ENCODE peak calls at places on chromosomes 2 and 18, in five cellular contexts. One of them, this sample, is unnamed.

GRCh38 chr2:239445771-239446524 is 45.1 kb upstream of the HDAC4 start:
- DNase-seq in breast epithelium: no peak
- DNase-seq in endothelial cell of umbilical vein: no peak
- DNase-seq in esophagus squamous epithelium: no peak
- DNase-seq in spleen: no peak
- DNase-seq in this sample: no peak

GRCh38 chr18:8936646-8937045 is 165.9 kb upstream of the NDUFV2 start:
- DNase-seq in esophagus squamous epithelium: no peak
- DNase-seq in breast epithelium: no peak
- DNase-seq in spleen: no peak
- DNase-seq in endothelial cell of umbilical vein: no peak
- DNase-seq in this sample: no peak

GRCh38 chr18:183769-184168 is 25.4 kb downstream of the USP14 start:
- DNase-seq in endothelial cell of umbilical vein: peak
- DNase-seq in breast epithelium: no peak
- DNase-seq in esophagus squamous epithelium: no peak
- DNase-seq in spleen: no peak
- DNase-seq in this sample: no peak

GRCh38 chr2:57126410-57126809 is 920.2 kb upstream of the VRK2 start:
- DNase-seq in esophagus squamous epithelium: no peak
- DNase-seq in endothelial cell of umbilical vein: no peak
- DNase-seq in spleen: no peak
- DNase-seq in breast epithelium: no peak
- DNase-seq in this sample: no peak

GRCh38 chr18:13580351-13580750 is 146.0 kb downstream of the FAM210A start:
- DNase-seq in esophagus squamous epithelium: no peak
- DNase-seq in breast epithelium: no peak
- DNase-seq in endothelial cell of umbilical vein: no peak
- DNase-seq in spleen: no peak
- DNase-seq in this sample: no peak

GRCh38 chr2:120702751-120703150 is 32.9 kb upstream of the GLI2 start:
- DNase-seq in esophagus squamous epithelium: no peak
- DNase-seq in breast epithelium: no peak
- DNase-seq in endothelial cell of umbilical vein: no peak
- DNase-seq in spleen: peak
- DNase-seq in this sample: no peak

GRCh38 chr18:78522507-78522906 is 457.1 kb upstream of the SALL3 start:
- DNase-seq in endothelial cell of umbilical vein: no peak
- DNase-seq in esophagus squamous epithelium: no peak
- DNase-seq in breast epithelium: no peak
- DNase-seq in spleen: no peak
- DNase-seq in this sample: no peak

GRCh38 chr2:162750033-162750432 is 88.5 kb downstream of the KCNH7 start:
- DNase-seq in esophagus squamous epithelium: no peak
- DNase-seq in spleen: no peak
- DNase-seq in endothelial cell of umbilical vein: no peak
- DNase-seq in breast epithelium: no peak
- DNase-seq in this sample: no peak

DNA sequence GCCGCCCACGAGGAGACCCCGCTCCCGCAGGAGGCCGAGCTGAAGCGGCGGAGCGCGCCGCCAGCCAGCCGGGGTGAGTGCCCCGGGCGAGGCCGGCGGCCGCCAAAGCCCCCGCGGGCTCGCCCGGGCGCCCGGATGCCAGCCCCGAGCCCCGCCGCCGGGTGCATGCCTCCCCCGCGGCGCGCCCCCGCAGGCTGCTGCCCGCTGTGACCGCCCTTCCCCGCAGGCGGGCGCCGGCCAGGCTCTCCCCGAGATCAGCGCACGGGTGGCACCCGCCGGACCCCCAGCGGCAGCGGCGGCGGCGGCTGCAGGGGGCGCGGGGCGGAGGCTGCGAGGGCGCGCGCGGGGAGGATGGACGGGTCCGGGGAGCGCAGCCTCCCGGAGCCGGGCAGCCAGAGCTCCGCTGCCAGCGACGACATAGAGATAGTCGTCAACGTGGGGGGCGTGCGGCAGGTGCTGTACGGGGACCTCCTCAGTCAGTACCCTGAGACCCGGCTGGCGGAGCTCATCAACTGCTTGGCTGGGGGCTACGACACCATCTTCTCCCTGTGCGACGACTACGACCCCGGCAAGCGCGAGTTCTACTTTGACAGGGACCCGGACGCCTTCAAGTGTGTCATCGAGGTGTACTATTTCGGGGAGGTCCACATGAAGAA is 470 bp downstream of the KCNF1 start:
- DNase-seq in spleen: peak
- DNase-seq in endothelial cell of umbilical vein: no peak
- DNase-seq in breast epithelium: no peak
- DNase-seq in esophagus squamous epithelium: no peak
- DNase-seq in this sample: peak
- H3K4me3 ChIP-seq in spleen: peak
- H3K4me3 ChIP-seq in endothelial cell of umbilical vein: peak
- H3K4me3 ChIP-seq in breast epithelium: peak
- H3K4me3 ChIP-seq in esophagus squamous epithelium: no peak
- H3K4me3 ChIP-seq in this sample: no peak

GRCh38 chr2:229920011-229920781 is 1.6 kb downstream of the TRIP12 start:
- DNase-seq in spleen: peak
- DNase-seq in esophagus squamous epithelium: no peak
- DNase-seq in endothelial cell of umbilical vein: peak
- DNase-seq in breast epithelium: no peak
- DNase-seq in this sample: no peak
- TF ChIP-seq POLR2A in spleen: no peak
- TF ChIP-seq POLR2A in esophagus squamous epithelium: no peak
- TF ChIP-seq POLR2A in endothelial cell of umbilical vein: no peak
- TF ChIP-seq POLR2A in breast epithelium: no peak
- TF ChIP-seq POLR2A in this sample: no peak

DNA sequence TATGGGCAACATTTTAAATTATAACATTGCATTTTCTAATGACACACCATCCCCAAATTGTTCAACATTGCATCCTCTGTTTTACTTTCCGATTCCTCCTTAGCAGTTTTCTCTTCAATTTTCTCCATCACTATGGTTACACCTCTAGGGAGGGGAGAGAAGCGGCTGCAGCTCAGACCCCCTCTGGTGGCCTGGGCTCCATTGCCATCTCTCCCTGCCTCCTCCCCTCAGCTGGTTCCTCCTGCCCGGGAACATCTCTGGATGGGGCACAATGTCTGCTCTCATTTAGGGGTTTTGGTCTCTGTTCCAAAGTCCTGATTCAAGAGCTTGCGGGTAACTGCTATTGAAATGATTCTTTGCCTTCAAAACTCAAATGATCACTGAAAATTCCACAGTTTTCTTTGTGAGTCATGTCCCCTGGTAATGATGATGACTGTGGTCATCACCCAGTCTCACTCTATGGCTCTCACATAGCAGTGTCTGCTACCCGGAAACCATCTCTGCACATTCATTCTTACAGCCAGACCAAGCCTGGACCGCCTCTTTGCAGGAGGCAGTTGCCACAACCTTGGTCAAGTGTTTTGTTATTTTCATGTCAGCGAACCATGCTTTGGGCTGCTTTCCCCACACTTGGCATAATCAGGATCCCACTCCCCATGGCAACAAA is 263.9 kb downstream of the ALPK2 start:
- DNase-seq in endothelial cell of umbilical vein: no peak
- DNase-seq in esophagus squamous epithelium: no peak
- DNase-seq in breast epithelium: no peak
- DNase-seq in spleen: no peak
- DNase-seq in this sample: no peak
- TF ChIP-seq CTCF in endothelial cell of umbilical vein: no peak
- TF ChIP-seq CTCF in esophagus squamous epithelium: no peak
- TF ChIP-seq CTCF in breast epithelium: no peak
- TF ChIP-seq CTCF in spleen: no peak
- TF ChIP-seq CTCF in this sample: no peak

DNA sequence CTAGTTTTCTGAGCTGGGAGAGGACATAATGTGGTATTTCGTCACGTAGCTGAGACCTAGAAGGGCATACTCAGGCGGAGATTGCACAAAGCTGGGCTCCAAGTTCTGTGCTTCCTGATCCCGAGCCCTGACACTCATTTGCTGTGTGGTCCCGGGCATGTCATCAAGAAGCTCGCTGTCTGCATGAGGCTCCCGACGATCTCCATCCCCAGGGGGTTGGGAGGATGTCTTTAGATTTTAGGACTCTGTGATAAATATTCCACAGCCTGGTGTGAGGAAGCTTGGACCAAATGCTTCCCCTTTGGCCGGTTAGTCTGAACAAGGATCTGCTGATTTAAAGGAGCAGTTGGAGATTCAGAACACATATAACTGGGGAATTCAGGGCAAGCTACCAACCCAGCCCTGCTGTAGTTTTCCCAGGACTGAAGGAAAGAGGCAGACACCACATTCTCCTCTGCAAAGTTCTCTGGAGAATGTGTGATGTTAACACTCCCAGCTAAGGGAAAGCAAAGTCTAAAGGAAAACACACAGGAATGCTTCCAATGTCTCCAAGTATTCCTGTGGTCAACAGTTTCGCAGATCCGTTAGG is 2.3 kb downstream of the KCNE4 start:
- DNase-seq in esophagus squamous epithelium: no peak
- DNase-seq in endothelial cell of umbilical vein: no peak
- DNase-seq in breast epithelium: no peak
- DNase-seq in spleen: no peak
- DNase-seq in this sample: peak
- H3K4me3 ChIP-seq in esophagus squamous epithelium: no peak
- H3K4me3 ChIP-seq in endothelial cell of umbilical vein: no peak
- H3K4me3 ChIP-seq in breast epithelium: peak
- H3K4me3 ChIP-seq in spleen: peak
- H3K4me3 ChIP-seq in this sample: no peak

DNA sequence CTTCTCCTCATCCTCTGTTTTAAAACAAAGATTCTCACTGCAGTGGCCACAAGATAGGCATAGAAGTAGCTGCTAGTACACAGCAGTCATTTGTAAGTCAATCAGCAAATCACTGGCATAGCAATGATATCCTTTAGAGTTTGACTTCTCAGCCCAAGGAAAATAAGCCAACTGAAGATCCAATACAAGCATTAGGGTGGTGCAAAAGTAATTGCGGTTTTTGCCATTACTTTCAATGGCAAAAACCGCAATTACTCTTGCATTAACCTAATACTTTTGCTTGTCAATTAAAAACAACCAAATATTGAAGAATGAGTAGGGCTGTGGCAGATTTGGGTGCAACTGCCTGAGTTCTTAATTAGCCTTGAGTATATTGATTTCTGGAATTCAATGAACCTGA is 2.8 kb downstream of the G6PC2 start:
- DNase-seq in breast epithelium: no peak
- DNase-seq in esophagus squamous epithelium: no peak
- DNase-seq in endothelial cell of umbilical vein: no peak
- DNase-seq in spleen: no peak
- DNase-seq in this sample: no peak
- TF ChIP-seq POLR2A in breast epithelium: no peak
- TF ChIP-seq POLR2A in esophagus squamous epithelium: no peak
- TF ChIP-seq POLR2A in endothelial cell of umbilical vein: no peak
- TF ChIP-seq POLR2A in spleen: no peak
- TF ChIP-seq POLR2A in this sample: no peak

GRCh38 chr2:133711226-133711625 is 143.0 kb upstream of the NCKAP5 start:
- DNase-seq in breast epithelium: no peak
- DNase-seq in esophagus squamous epithelium: no peak
- DNase-seq in spleen: no peak
- DNase-seq in endothelial cell of umbilical vein: no peak
- DNase-seq in this sample: no peak

GRCh38 chr2:133710613-133711012 is 142.3 kb upstream of the NCKAP5 start:
- DNase-seq in spleen: no peak
- DNase-seq in esophagus squamous epithelium: no peak
- DNase-seq in breast epithelium: no peak
- DNase-seq in endothelial cell of umbilical vein: no peak
- DNase-seq in this sample: no peak

GRCh38 chr2:133711806-133712205 is 143.5 kb upstream of the NCKAP5 start:
- DNase-seq in breast epithelium: no peak
- DNase-seq in endothelial cell of umbilical vein: no peak
- DNase-seq in esophagus squamous epithelium: no peak
- DNase-seq in spleen: no peak
- DNase-seq in this sample: no peak

GRCh38 chr2:133713049-133713580 is 144.9 kb upstream of the NCKAP5 start:
- DNase-seq in esophagus squamous epithelium: no peak
- DNase-seq in breast epithelium: no peak
- DNase-seq in spleen: no peak
- DNase-seq in endothelial cell of umbilical vein: no peak
- DNase-seq in this sample: no peak

DNA sequence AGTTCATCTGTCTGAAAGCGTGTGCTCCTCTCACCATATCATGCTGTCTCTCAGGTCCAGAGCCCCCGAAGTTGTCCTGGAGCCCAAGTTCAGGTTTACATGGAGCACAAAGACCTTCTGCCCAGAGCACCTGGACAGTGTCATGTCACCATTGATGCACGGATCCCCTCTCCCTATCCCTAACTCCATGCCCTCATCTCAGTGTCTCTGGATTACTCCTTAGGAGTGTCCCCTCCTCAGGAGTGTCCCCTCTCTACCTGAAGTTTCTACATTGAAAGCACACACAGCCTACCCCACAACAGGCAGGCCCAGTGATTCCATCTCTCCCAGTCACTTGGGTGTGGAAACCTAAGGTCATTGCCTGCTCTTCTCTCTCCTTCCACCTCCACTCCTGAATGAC is 144.1 kb upstream of the NCKAP5 start:
- DNase-seq in spleen: no peak
- DNase-seq in breast epithelium: no peak
- DNase-seq in esophagus squamous epithelium: no peak
- DNase-seq in endothelial cell of umbilical vein: no peak
- DNase-seq in this sample: no peak
- TF ChIP-seq CTCF in spleen: no peak
- TF ChIP-seq CTCF in breast epithelium: no peak
- TF ChIP-seq CTCF in esophagus squamous epithelium: no peak
- TF ChIP-seq CTCF in endothelial cell of umbilical vein: no peak
- TF ChIP-seq CTCF in this sample: no peak

GRCh38 chr2:169738566-169739229 is 5.1 kb downstream of the KLHL23 start:
- DNase-seq in esophagus squamous epithelium: no peak
- DNase-seq in endothelial cell of umbilical vein: no peak
- DNase-seq in breast epithelium: no peak
- DNase-seq in spleen: no peak
- DNase-seq in this sample: no peak
- H3K4me3 ChIP-seq in esophagus squamous epithelium: no peak
- H3K4me3 ChIP-seq in endothelial cell of umbilical vein: no peak
- H3K4me3 ChIP-seq in breast epithelium: no peak
- H3K4me3 ChIP-seq in spleen: no peak
- H3K4me3 ChIP-seq in this sample: no peak

GRCh38 chr2:152176113-152176714 is 651 bp upstream of the STAM2 start:
- DNase-seq in esophagus squamous epithelium: no peak
- DNase-seq in spleen: no peak
- DNase-seq in endothelial cell of umbilical vein: no peak
- DNase-seq in breast epithelium: no peak
- DNase-seq in this sample: no peak
- TF ChIP-seq POLR2A in esophagus squamous epithelium: no peak
- TF ChIP-seq POLR2A in spleen: no peak
- TF ChIP-seq POLR2A in endothelial cell of umbilical vein: no peak
- TF ChIP-seq POLR2A in breast epithelium: no peak
- TF ChIP-seq POLR2A in this sample: no peak

GRCh38 chr2:79717364-79718007 is 204.6 kb downstream of the CTNNA2 start:
- DNase-seq in endothelial cell of umbilical vein: no peak
- DNase-seq in esophagus squamous epithelium: no peak
- DNase-seq in breast epithelium: no peak
- DNase-seq in spleen: no peak
- DNase-seq in this sample: no peak
- TF ChIP-seq CTCF in endothelial cell of umbilical vein: no peak
- TF ChIP-seq CTCF in esophagus squamous epithelium: no peak
- TF ChIP-seq CTCF in breast epithelium: no peak
- TF ChIP-seq CTCF in spleen: no peak
- TF ChIP-seq CTCF in this sample: no peak

DNA sequence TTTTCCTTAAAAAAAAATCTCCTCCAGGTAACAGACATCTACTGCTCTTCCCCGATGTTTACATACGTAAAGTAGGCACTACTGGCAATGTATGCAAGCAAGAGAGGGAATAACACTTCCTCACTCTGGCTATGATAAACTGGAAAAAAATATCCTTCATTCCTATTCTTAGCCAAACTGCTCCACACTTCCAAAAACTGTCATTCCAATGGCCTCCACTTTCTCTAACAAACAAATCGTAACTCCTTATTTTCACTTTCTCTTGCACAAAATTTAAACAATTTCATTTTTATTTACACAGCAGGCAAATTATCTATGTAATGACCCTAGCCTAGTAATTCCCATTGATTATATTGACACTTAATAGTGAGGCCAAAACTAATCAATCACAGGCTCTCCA is 184.4 kb downstream of the TCF4 start:
- DNase-seq in spleen: no peak
- DNase-seq in breast epithelium: no peak
- DNase-seq in esophagus squamous epithelium: no peak
- DNase-seq in endothelial cell of umbilical vein: no peak
- DNase-seq in this sample: no peak
- H3K4me3 ChIP-seq in spleen: no peak
- H3K4me3 ChIP-seq in breast epithelium: peak
- H3K4me3 ChIP-seq in esophagus squamous epithelium: no peak
- H3K4me3 ChIP-seq in endothelial cell of umbilical vein: no peak
- H3K4me3 ChIP-seq in this sample: no peak

This sample was measured in lower leg skin.